ENCODE peak calls at places on chromosomes 11 and 22, in four cellular contexts. B, L, U and T are unnamed samples.

GRCh38 chr11:107157809-107158187 is 139.5 kb upstream of the GUCY1A2 start:
- DNase-seq in U (no peak), B (no peak), L (peak), T (no peak)

GRCh38 chr11:117826360-117826635 is 1.8 kb upstream of the FXYD2 start:
- DNase-seq in B (no peak), L (no peak), U (no peak), T (no peak)

GRCh38 chr11:116721983-116722382 is 50.8 kb downstream of the BUD13 start:
- DNase-seq in L (no peak), B (no peak), U (no peak), T (no peak)

GRCh38 chr11:20367313-20367948 is 3.9 kb downstream of the HTATIP2 start:
- DNase-seq in B (no peak), U (no peak), L (peak), T (no peak)

GRCh38 chr11:66420671-66421476 is at the start of gene NPAS4:
- DNase-seq in L (no peak), U (no peak), B (peak), T (no peak)

GRCh38 chr22:46287873-46288751 is 8.6 kb upstream of the GTSE1 start:
- DNase-seq in B (no peak), L (no peak), U (no peak), T (no peak)

GRCh38 chr11:121328213-121328966 is 35.8 kb downstream of the SC5D start:
- DNase-seq in L (no peak), U (no peak), B (no peak), T (no peak)

GRCh38 chr11:84969103-84969502 is 658.0 kb downstream of the DLG2 start:
- DNase-seq in L (peak), U (no peak), B (no peak), T (no peak)

GRCh38 chr11:1226226-1226961 is 3.5 kb downstream of the MUC5B start:
- DNase-seq in L (no peak), U (no peak), B (peak), T (peak)

GRCh38 chr22:30370681-30371080 is 13.9 kb downstream of the CCDC157 start:
- DNase-seq in U (no peak), B (no peak), L (no peak), T (no peak)

GRCh38 chr11:124877631-124878496 is 12.6 kb downstream of the ROBO3 start:
- DNase-seq in U (no peak), L (no peak), B (peak), T (no peak)

GRCh38 chr22:45450101-45450785 is 36.8 kb downstream of the RIBC2 start:
- DNase-seq in B (no peak), L (no peak), U (no peak), T (no peak)

GRCh38 chr11:5345831-5346230 is 2.5 kb upstream of the OR51B5 start:
- DNase-seq in L (no peak), B (no peak), U (no peak), T (no peak)

GRCh38 chr11:116421529-116422185 is 351.1 kb downstream of the BUD13 start:
- DNase-seq in B (no peak), L (no peak), U (no peak), T (no peak)

GRCh38 chr22:30251661-30252226 is 5.2 kb upstream of the LIF start:
- DNase-seq in L (peak), B (no peak), U (no peak), T (no peak)

GRCh38 chr11:58334708-58335107 is 24.2 kb downstream of the OR5B17 start:
- DNase-seq in U (no peak), L (peak), B (no peak), T (no peak)

GRCh38 chr11:119699227-119699626 is 29.8 kb downstream of the NECTIN1 start:
- DNase-seq in B (no peak), U (no peak), L (no peak), T (no peak)

GRCh38 chr11:110297726-110298297 is 1.4 kb upstream of the RDX start:
- DNase-seq in L (no peak), B (no peak), U (no peak), T (no peak)

GRCh38 chr22:46587492-46588278 is 32.5 kb upstream of the GRAMD4 start:
- DNase-seq in L (no peak), U (no peak), B (peak), T (no peak)

GRCh38 chr11:119100960-119101349 is 698 bp downstream of the DPAGT1 start:
- DNase-seq in B (no peak), L (no peak), U (no peak), T (no peak)

GRCh38 chr11:79220171-79220570 is 220.7 kb downstream of the TENM4 start:
- DNase-seq in U (no peak), B (no peak), L (peak), T (no peak)

GRCh38 chr11:84414936-84415335 is 1128.8 kb upstream of the CCDC90B start:
- DNase-seq in B (no peak), L (no peak), U (no peak), T (no peak)

GRCh38 chr22:21921729-21922128 is 30.9 kb downstream of the PPM1F start:
- DNase-seq in L (no peak), B (peak), U (no peak), T (no peak)

GRCh38 chr11:72782081-72782920 is 11.5 kb downstream of the STARD10 start:
- DNase-seq in L (no peak), U (no peak), B (peak), T (no peak)

GRCh38 chr11:42407379-42407778 is 904.4 kb upstream of the API5 start:
- DNase-seq in B (peak), L (no peak), U (no peak), T (no peak)
- TF ChIP-seq CTCF in B (peak), L (no peak), U (no peak), T (no peak)

GRCh38 chr11:129788278-129788677 is 27.4 kb upstream of the TMEM45B start:
- DNase-seq in L (no peak), B (no peak), U (no peak), T (no peak)

GRCh38 chr11:129790131-129790530 is 25.5 kb upstream of the TMEM45B start:
- DNase-seq in B (no peak), L (no peak), U (no peak), T (no peak)

GRCh38 chr11:129791515-129791914 is 24.1 kb upstream of the TMEM45B start:
- DNase-seq in L (no peak), U (no peak), B (no peak), T (no peak)

GRCh38 chr11:129787518-129787917 is 28.1 kb upstream of the TMEM45B start:
- DNase-seq in B (no peak), L (no peak), U (no peak), T (no peak)

GRCh38 chr11:129785383-129786111 is 30.1 kb upstream of the TMEM45B start:
- DNase-seq in L (no peak), U (no peak), B (no peak), T (no peak)
- TF ChIP-seq CTCF in L (peak), U (no peak), B (peak), T (peak)

DNA sequence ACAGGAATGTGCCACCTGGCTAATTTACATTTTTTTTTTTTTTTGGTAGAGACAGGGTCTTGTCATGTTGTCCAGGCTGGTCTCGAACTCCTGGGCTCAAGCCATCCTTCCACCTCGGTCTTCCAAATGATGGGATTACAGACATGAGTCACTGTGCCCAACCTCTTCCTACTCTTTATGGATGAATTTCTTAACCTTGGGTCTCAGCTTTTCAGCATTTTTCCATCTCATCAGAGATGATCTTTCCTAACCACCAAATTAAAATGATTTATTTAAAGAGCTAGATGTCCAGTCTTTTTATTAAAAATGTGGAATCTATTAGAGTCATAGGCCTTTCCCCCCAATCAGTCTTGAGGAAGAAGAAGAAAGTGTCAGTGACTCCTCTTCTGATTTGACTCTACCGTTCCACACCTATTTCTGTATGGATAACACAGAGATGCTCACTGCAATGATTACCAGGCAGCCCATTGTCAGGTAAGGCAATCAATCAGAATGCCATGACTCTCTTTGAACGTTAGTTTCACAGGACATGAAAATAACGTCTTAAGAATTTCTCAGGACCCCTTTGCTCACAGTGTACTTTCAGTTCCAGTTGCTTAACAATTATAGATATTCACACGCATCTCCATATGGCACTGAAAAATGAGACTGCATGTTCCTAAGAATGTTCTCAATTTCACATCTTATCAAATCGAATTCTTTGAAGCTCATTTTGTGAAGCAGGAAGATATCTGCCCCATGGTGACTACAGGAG is 51.0 kb downstream of the MIAT start:
- DNase-seq in U (no peak), B (no peak), L (no peak), T (no peak)
- TF ChIP-seq CTCF in U (no peak), B (no peak), L (no peak), T (no peak)

GRCh38 chr11:8786933-8787332 is 104.3 kb downstream of the RPL27A start:
- DNase-seq in B (no peak), L (no peak), U (no peak), T (no peak)
- TF ChIP-seq CTCF in B (peak), L (no peak), U (no peak), T (no peak)

GRCh38 chr22:17368144-17368726 is 1.0 kb upstream of the CECR2 start:
- DNase-seq in L (no peak), U (no peak), B (no peak), T (no peak)

GRCh38 chr22:17369553-17370035 is 334 bp downstream of the CECR2 start:
- DNase-seq in B (peak), U (no peak), L (no peak), T (no peak)

GRCh38 chr22:17368727-17369552 is at the start of gene CECR2:
- DNase-seq in U (no peak), B (peak), L (peak), T (no peak)

GRCh38 chr22:17366329-17366728 is 2.9 kb upstream of the CECR2 start:
- DNase-seq in L (no peak), B (no peak), U (no peak), T (no peak)

GRCh38 chr22:17366830-17367229 is 2.4 kb upstream of the CECR2 start:
- DNase-seq in B (peak), L (no peak), U (no peak), T (no peak)
- TF ChIP-seq CTCF in B (peak), L (peak), U (no peak), T (no peak)

GRCh38 chr11:62554377-62554776 is 7.8 kb upstream of the AHNAK start:
- DNase-seq in L (no peak), B (no peak), U (no peak), T (no peak)

GRCh38 chr11:62558669-62559068 is 12.1 kb upstream of the AHNAK start:
- DNase-seq in L (no peak), U (no peak), B (no peak), T (no peak)

GRCh38 chr11:62555464-62556092 is 9.0 kb upstream of the AHNAK start:
- DNase-seq in U (no peak), L (no peak), B (no peak), T (no peak)

GRCh38 chr11:62556872-62557631 is 10.4 kb upstream of the AHNAK start:
- DNase-seq in L (no peak), B (no peak), U (no peak), T (no peak)

GRCh38 chr11:62556102-62556871 is 9.7 kb upstream of the AHNAK start:
- DNase-seq in U (peak), B (peak), L (peak), T (peak)
- TF ChIP-seq CTCF in U (no peak), B (no peak), L (no peak), T (no peak)

DNA sequence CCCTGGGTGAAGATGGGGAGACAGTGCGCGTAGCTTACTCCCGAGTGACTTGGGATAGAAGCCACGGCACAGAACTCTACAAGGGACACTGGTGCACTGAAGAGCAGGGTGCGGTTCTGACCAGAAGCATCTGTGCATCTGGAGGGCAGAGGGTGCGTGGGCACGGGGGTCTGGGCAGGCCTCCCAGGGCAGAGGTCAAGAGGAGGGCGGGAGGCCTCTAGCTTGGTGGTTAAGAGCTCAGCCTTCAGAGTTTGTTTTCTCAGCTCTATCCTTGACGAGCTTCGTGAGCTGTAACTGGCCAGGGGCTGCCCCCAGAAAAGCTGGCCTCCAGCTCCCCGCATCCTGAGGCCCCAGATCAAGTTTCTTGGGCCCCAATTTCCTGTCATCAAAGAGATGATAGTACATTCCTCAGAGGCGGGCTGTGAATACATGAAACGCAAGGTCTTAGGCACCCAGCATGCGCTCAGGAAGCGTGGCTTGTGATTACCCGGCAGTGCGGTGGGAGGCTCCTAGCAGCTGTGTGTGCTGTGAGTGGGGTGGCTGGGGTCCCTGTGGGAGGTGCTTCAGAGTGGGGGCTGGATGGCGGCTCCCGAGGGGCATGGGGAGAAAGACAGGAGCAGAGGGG is 6.0 kb upstream of the BID start:
- DNase-seq in U (no peak), B (no peak), L (no peak), T (no peak)
- TF ChIP-seq CTCF in U (no peak), B (no peak), L (no peak), T (no peak)